ENCODE peak calls at places on chromosomes 2 and 18, in nine cellular contexts. B, C, D, W, I, N, P, S and G are unnamed samples.

GRCh38 chr18:51520676-51521180 is 323.2 kb upstream of the MEX3C start:
- DNase-seq in P (no peak), I (no peak), S (no peak), D (no peak), C (no peak), B (no peak), N (no peak), W (no peak), G (no peak)

GRCh38 chr2:67880291-67880761 is 182.5 kb downstream of the C1D start:
- DNase-seq in C (peak), I (no peak), D (no peak), W (no peak), B (no peak), S (no peak), P (no peak), N (no peak), G (no peak)

GRCh38 chr2:203739351-203739750 is 32.9 kb downstream of the CD28 start:
- DNase-seq in I (no peak), W (no peak), C (no peak), N (no peak), D (no peak), B (no peak), S (no peak), P (no peak), G (no peak)

GRCh38 chr2:190267302-190267701 is 52.3 kb downstream of the HIBCH start:
- DNase-seq in B (no peak), S (no peak), P (no peak), N (no peak), C (peak), I (no peak), W (peak), D (no peak), G (no peak)

GRCh38 chr2:170177950-170178781 is at the start of gene MYO3B:
- DNase-seq in C (peak), P (no peak), D (no peak), B (no peak), S (no peak), I (no peak), N (no peak), W (peak), G (no peak)

GRCh38 chr2:54924121-54924520 is 126.1 kb downstream of the RTN4 start:
- DNase-seq in C (no peak), P (no peak), S (no peak), N (no peak), W (no peak), D (no peak), B (no peak), I (no peak), G (no peak)

GRCh38 chr18:24086082-24086481 is 52.8 kb upstream of the CABYR start:
- DNase-seq in P (no peak), C (no peak), D (no peak), I (no peak), S (no peak), B (no peak), W (no peak), N (no peak), G (no peak)

GRCh38 chr2:12033494-12033893 is 287.1 kb downstream of the LPIN1 start:
- DNase-seq in S (no peak), D (no peak), P (no peak), I (no peak), W (no peak), N (no peak), C (no peak), B (no peak), G (no peak)

GRCh38 chr18:65753520-65753919 is 2.7 kb downstream of the CDH7 start:
- DNase-seq in I (no peak), B (peak), S (peak), C (no peak), W (no peak), P (peak), D (no peak), N (no peak), G (peak)

GRCh38 chr2:216606551-216607527 is 26.4 kb upstream of the IGFBP2 start:
- DNase-seq in B (no peak), D (no peak), I (no peak), W (no peak), S (peak), P (peak), C (no peak), N (peak), G (peak)

GRCh38 chr2:145875011-145875410 is 1355.1 kb upstream of the ZEB2 start:
- DNase-seq in S (no peak), I (no peak), P (no peak), D (no peak), C (no peak), W (no peak), B (no peak), N (no peak), G (no peak)

GRCh38 chr2:143157001-143157798 is 28.0 kb downstream of the ARHGAP15 start:
- DNase-seq in W (no peak), S (no peak), I (no peak), C (no peak), D (no peak), N (no peak), B (no peak), P (no peak), G (no peak)

GRCh38 chr2:5587726-5588125 is 104.5 kb upstream of the SOX11 start:
- DNase-seq in S (no peak), C (no peak), W (no peak), D (no peak), B (no peak), N (no peak), P (no peak), I (no peak), G (no peak)

GRCh38 chr18:51865538-51865937 is 474.5 kb upstream of the DCC start:
- DNase-seq in B (no peak), S (no peak), N (no peak), D (no peak), W (no peak), C (no peak), I (no peak), P (no peak), G (no peak)

GRCh38 chr18:74435740-74436139 is 21.4 kb downstream of the DIPK1C start:
- DNase-seq in N (no peak), B (no peak), I (no peak), P (no peak), S (no peak), W (no peak), C (no peak), D (no peak), G (no peak)

GRCh38 chr2:102033028-102033749 is 41.4 kb downstream of the IL1R2 start:
- DNase-seq in B (peak), N (no peak), S (no peak), P (peak), C (peak), D (peak), W (no peak), I (no peak), G (no peak)

GRCh38 chr18:54119524-54120019 is 104.9 kb downstream of the MBD2 start:
- DNase-seq in B (peak), I (no peak), W (peak), S (no peak), D (no peak), P (peak), N (no peak), C (peak), G (peak)

GRCh38 chr18:68035709-68036522 is 519.4 kb upstream of the DSEL start:
- DNase-seq in N (no peak), D (no peak), P (no peak), B (no peak), W (no peak), I (no peak), S (no peak), C (no peak), G (no peak)

GRCh38 chr2:2846379-2847130 is 515.5 kb upstream of the MYT1L start:
- DNase-seq in I (no peak), P (no peak), W (no peak), B (peak), C (no peak), S (no peak), D (peak), N (no peak), G (peak)

GRCh38 chr2:23019476-23019875 is 365.5 kb upstream of the KLHL29 start:
- DNase-seq in W (no peak), I (no peak), B (no peak), N (no peak), C (no peak), S (no peak), P (no peak), D (no peak), G (no peak)

GRCh38 chr18:26309283-26309682 is 83.0 kb downstream of the TAF4B start:
- DNase-seq in D (no peak), I (no peak), B (no peak), W (peak), P (no peak), N (no peak), S (no peak), C (peak), G (no peak)

GRCh38 chr2:215528555-215528954 is 92.7 kb upstream of the FN1 start:
- DNase-seq in P (no peak), C (peak), D (no peak), W (peak), B (no peak), S (no peak), I (peak), N (no peak), G (no peak)

GRCh38 chr2:217835931-217836881 is 166.6 kb downstream of the TNS1 start:
- DNase-seq in P (no peak), I (peak), S (no peak), B (no peak), W (peak), D (no peak), N (no peak), C (peak), G (no peak)

GRCh38 chr2:197269173-197269572 is 41.4 kb downstream of the ANKRD44 start:
- DNase-seq in S (no peak), P (no peak), B (no peak), D (no peak), C (peak), I (no peak), W (peak), N (no peak), G (no peak)

GRCh38 chr2:216849987-216850386 is 9.9 kb downstream of the TNP1 start:
- DNase-seq in B (peak), N (no peak), I (no peak), C (no peak), P (peak), W (no peak), D (no peak), S (no peak), G (peak)

GRCh38 chr2:163465440-163465839 is 270.4 kb downstream of the FIGN start:
- DNase-seq in B (no peak), W (no peak), D (no peak), N (no peak), I (no peak), S (no peak), P (no peak), C (no peak), G (no peak)

GRCh38 chr2:100518801-100519200 is 44.0 kb upstream of the PDCL3 start:
- DNase-seq in P (no peak), C (no peak), W (no peak), N (no peak), D (no peak), B (no peak), S (no peak), I (no peak), G (no peak)

GRCh38 chr18:3060667-3061580 is 48.0 kb upstream of the LPIN2 start:
- DNase-seq in S (no peak), B (no peak), N (no peak), P (no peak), W (no peak), C (no peak), I (no peak), D (no peak), G (no peak)

GRCh38 chr18:63953811-63954210 is 4.7 kb downstream of the HMSD start:
- DNase-seq in C (no peak), W (no peak), S (no peak), B (no peak), I (no peak), D (no peak), N (no peak), P (no peak), G (no peak)

GRCh38 chr18:7871560-7872456 is 304.7 kb downstream of the PTPRM start:
- DNase-seq in D (no peak), S (no peak), C (no peak), I (no peak), N (no peak), B (no peak), W (no peak), P (no peak), G (no peak)

GRCh38 chr2:242043538-242044205 is 174.1 kb downstream of the RTP5 start:
- DNase-seq in W (no peak), S (no peak), I (no peak), P (no peak), N (no peak), C (no peak), B (no peak), D (no peak), G (no peak)

GRCh38 chr2:98498703-98499445 is 54.2 kb downstream of the INPP4A start:
- DNase-seq in C (no peak), I (no peak), N (no peak), B (no peak), W (no peak), P (no peak), S (no peak), D (no peak), G (no peak)

GRCh38 chr18:48724455-48724854 is 185.6 kb downstream of the CTIF start:
- DNase-seq in N (no peak), P (no peak), D (no peak), B (no peak), C (no peak), W (no peak), S (no peak), I (no peak), G (no peak)

GRCh38 chr2:96157649-96158553 is 12.7 kb upstream of the DUSP2 start:
- DNase-seq in N (peak), C (no peak), W (no peak), P (no peak), S (no peak), I (no peak), B (no peak), D (peak), G (no peak)

GRCh38 chr18:39489426-39489825 is 1923.8 kb upstream of the CELF4 start:
- DNase-seq in C (no peak), B (no peak), P (no peak), I (no peak), S (no peak), N (no peak), W (no peak), D (no peak), G (no peak)